ENCODE peak calls at places on chromosome X, in five cellular contexts. One of them, this sample, is unnamed.

GRCh38 chrX:43958529-43958928 is 14.7 kb downstream of the NDP start:
- DNase-seq in NCI-H1417: peak; percentile 93
- DNase-seq in neural progenitor cell: peak; percentile 74
- DNase-seq in SW 1271: peak; percentile 67
- DNase-seq in ELR: peak; percentile 79
- DNase-seq in this sample: peak; percentile 35

GRCh38 chrX:69277369-69277768 is 112.1 kb upstream of the PJA1 start:
- DNase-seq in NCI-H1417: no peak
- DNase-seq in neural progenitor cell: no peak
- DNase-seq in SW 1271: no peak
- DNase-seq in ELR: no peak
- DNase-seq in this sample: no peak

GRCh38 chrX:47030339-47030738 is 47.9 kb upstream of the RGN start:
- DNase-seq in NCI-H1417: peak; percentile 90
- DNase-seq in neural progenitor cell: peak; percentile 73
- DNase-seq in SW 1271: peak; percentile 22
- DNase-seq in ELR: peak; percentile 74
- DNase-seq in this sample: peak; percentile 40

GRCh38 chrX:40471965-40472648 is 108.7 kb upstream of the ATP6AP2 start:
- DNase-seq in NCI-H1417: peak; percentile 96
- DNase-seq in neural progenitor cell: peak; percentile 48
- DNase-seq in SW 1271: no peak
- DNase-seq in ELR: peak; percentile 18
- DNase-seq in this sample: peak; percentile 50

GRCh38 chrX:50877310-50877709 is 33.2 kb upstream of the BMP15 start:
- DNase-seq in NCI-H1417: no peak
- DNase-seq in neural progenitor cell: no peak
- DNase-seq in SW 1271: no peak
- DNase-seq in ELR: no peak
- DNase-seq in this sample: no peak

GRCh38 chrX:46796574-46797191 is 37.8 kb upstream of the SLC9A7 start:
- DNase-seq in NCI-H1417: peak; percentile 90
- DNase-seq in neural progenitor cell: peak; percentile 76
- DNase-seq in SW 1271: peak; percentile 47
- DNase-seq in ELR: peak; percentile 75
- DNase-seq in this sample: peak; percentile 37

GRCh38 chrX:9899640-9900075 is 67.5 kb upstream of the CLDN34 start:
- DNase-seq in NCI-H1417: peak; percentile 54
- DNase-seq in neural progenitor cell: peak; percentile 13
- DNase-seq in SW 1271: no peak
- DNase-seq in ELR: peak; percentile 24
- DNase-seq in this sample: no peak

GRCh38 chrX:129360175-129360574 is 163.1 kb downstream of the SMARCA1 start:
- DNase-seq in NCI-H1417: peak; percentile 79
- DNase-seq in neural progenitor cell: peak; percentile 64
- DNase-seq in SW 1271: no peak
- DNase-seq in ELR: peak; percentile 54
- DNase-seq in this sample: peak; percentile 47

GRCh38 chrX:25049347-25049746 is 33.6 kb upstream of the ARX start:
- DNase-seq in NCI-H1417: no peak
- DNase-seq in neural progenitor cell: no peak
- DNase-seq in SW 1271: no peak
- DNase-seq in ELR: peak; percentile 6
- DNase-seq in this sample: no peak

GRCh38 chrX:154317391-154318000 is 21.9 kb downstream of the TKTL1 start:
- DNase-seq in NCI-H1417: peak; percentile 40
- DNase-seq in neural progenitor cell: peak; percentile 55
- DNase-seq in SW 1271: peak; percentile 9
- DNase-seq in ELR: peak; percentile 56
- DNase-seq in this sample: peak; percentile 71

GRCh38 chrX:32448320-32448719 is 763.0 kb downstream of the DMD start:
- DNase-seq in NCI-H1417: no peak
- DNase-seq in neural progenitor cell: no peak
- DNase-seq in SW 1271: no peak
- DNase-seq in ELR: peak; percentile 28
- DNase-seq in this sample: no peak

GRCh38 chrX:69746051-69746450 is 130.1 kb downstream of the EDA start:
- DNase-seq in NCI-H1417: no peak
- DNase-seq in neural progenitor cell: no peak
- DNase-seq in SW 1271: no peak
- DNase-seq in ELR: no peak
- DNase-seq in this sample: no peak

GRCh38 chrX:153648358-153649177 is 1.6 kb downstream of the DUSP9 start:
- DNase-seq in NCI-H1417: no peak
- DNase-seq in neural progenitor cell: no peak
- DNase-seq in SW 1271: no peak
- DNase-seq in ELR: no peak
- DNase-seq in this sample: peak; percentile 28

GRCh38 chrX:46961574-46962279 is 49.5 kb downstream of the JADE3 start:
- DNase-seq in NCI-H1417: peak; percentile 47
- DNase-seq in neural progenitor cell: peak; percentile 29
- DNase-seq in SW 1271: no peak
- DNase-seq in ELR: no peak
- DNase-seq in this sample: no peak

GRCh38 chrX:106619797-106620196 is 8.0 kb downstream of the RADX start:
- DNase-seq in NCI-H1417: peak; percentile 50
- DNase-seq in neural progenitor cell: no peak
- DNase-seq in SW 1271: no peak
- DNase-seq in ELR: peak; percentile 29
- DNase-seq in this sample: no peak

GRCh38 chrX:72652132-72652531 is 62.0 kb downstream of the PHKA1 start:
- DNase-seq in NCI-H1417: peak; percentile 47
- DNase-seq in neural progenitor cell: no peak
- DNase-seq in SW 1271: no peak
- DNase-seq in ELR: no peak
- DNase-seq in this sample: no peak

GRCh38 chrX:55486736-55487135 is 2.9 kb downstream of the USP51 start:
- DNase-seq in NCI-H1417: no peak
- DNase-seq in neural progenitor cell: no peak
- DNase-seq in SW 1271: no peak
- DNase-seq in ELR: peak; percentile 23
- DNase-seq in this sample: no peak

GRCh38 chrX:97704474-97704873 is 820.8 kb downstream of the RPA4 start:
- DNase-seq in NCI-H1417: no peak
- DNase-seq in neural progenitor cell: no peak
- DNase-seq in SW 1271: no peak
- DNase-seq in ELR: no peak
- DNase-seq in this sample: no peak

GRCh38 chrX:125151146-125151545 is 168.5 kb upstream of the TEX13C start:
- DNase-seq in NCI-H1417: no peak
- DNase-seq in neural progenitor cell: no peak
- DNase-seq in SW 1271: no peak
- DNase-seq in ELR: no peak
- DNase-seq in this sample: no peak

GRCh38 chrX:72576161-72576896 is 3.7 kb upstream of the HDAC8 start:
- DNase-seq in NCI-H1417: no peak
- DNase-seq in neural progenitor cell: no peak
- DNase-seq in SW 1271: no peak
- DNase-seq in ELR: peak; percentile 14
- DNase-seq in this sample: no peak

GRCh38 chrX:138754861-138755260 is 43.3 kb upstream of the FGF13 start:
- DNase-seq in NCI-H1417: no peak
- DNase-seq in neural progenitor cell: no peak
- DNase-seq in SW 1271: no peak
- DNase-seq in ELR: no peak
- DNase-seq in this sample: no peak

GRCh38 chrX:129115104-129115503 is 408.2 kb downstream of the SMARCA1 start:
- DNase-seq in NCI-H1417: peak; percentile 63
- DNase-seq in neural progenitor cell: peak; percentile 72
- DNase-seq in SW 1271: peak; percentile 17
- DNase-seq in ELR: peak; percentile 17
- DNase-seq in this sample: peak; percentile 47